ENCODE peak calls at places on chromosomes 12 and 14, in seven cellular contexts. P is trophoblast cell, O is T-cell, E is AG20443, N is AG09309, C is NCI-H460, K is myocyte. M is an unnamed sample.

GRCh38 chr12:116559080-116559329 is 176 bp upstream of the MAP1LC3B2 start:
- DNase-seq in C (no peak), O (peak), N (no peak), P (no peak), K (no peak), E (no peak), M (no peak)

GRCh38 chr14:102568115-102568614 is 24.3 kb upstream of the RCOR1 start:
- DNase-seq in O (peak), P (peak), E (no peak), C (no peak), K (no peak), N (no peak), M (peak)

GRCh38 chr14:93522221-93522620 is 91.5 kb downstream of the UNC79 start:
- DNase-seq in N (no peak), P (peak), O (no peak), E (no peak), K (no peak), C (no peak), M (no peak)

GRCh38 chr12:62865090-62865489 is 69.9 kb downstream of the PPM1H start:
- DNase-seq in K (peak), E (peak), N (no peak), P (no peak), C (no peak), O (no peak), M (no peak)

GRCh38 chr12:22459872-22460490 is 84.4 kb downstream of the C2CD5 start:
- DNase-seq in N (peak), K (peak), C (peak), P (peak), E (peak), O (no peak), M (no peak)

GRCh38 chr12:62762645-62763044 is 172.3 kb downstream of the PPM1H start:
- DNase-seq in C (no peak), P (no peak), O (no peak), E (no peak), K (no peak), N (no peak), M (no peak)

GRCh38 chr14:52112336-52113018 is 43.6 kb upstream of the NID2 start:
- DNase-seq in E (no peak), K (no peak), P (peak), O (no peak), N (no peak), C (peak), M (no peak)

GRCh38 chr14:53807580-53807979 is 149.0 kb downstream of the BMP4 start:
- DNase-seq in N (no peak), P (no peak), C (no peak), K (no peak), E (no peak), O (no peak), M (no peak)

GRCh38 chr12:84599539-84599938 is 313.1 kb downstream of the SLC6A15 start:
- DNase-seq in O (no peak), E (peak), K (peak), N (peak), C (peak), P (no peak), M (no peak)

GRCh38 chr12:102816816-102817434 is 100.1 kb downstream of the PAH start:
- DNase-seq in P (no peak), O (no peak), E (peak), C (peak), K (peak), N (no peak), M (no peak)

GRCh38 chr14:54738009-54738408 is 164.6 kb downstream of the GCH1 start:
- DNase-seq in K (no peak), E (no peak), C (no peak), P (no peak), O (no peak), N (no peak), M (no peak)

GRCh38 chr12:57731411-57732080 is 7.0 kb downstream of the AGAP2 start:
- DNase-seq in P (no peak), C (no peak), N (no peak), O (no peak), K (no peak), E (no peak), M (no peak)

GRCh38 chr14:44846232-44846824 is 115.4 kb downstream of the KLHL28 start:
- DNase-seq in E (peak), P (peak), O (no peak), K (peak), C (peak), N (peak), M (no peak)

GRCh38 chr12:130780880-130781575 is 58.0 kb downstream of the STX2 start:
- DNase-seq in P (no peak), E (no peak), N (no peak), O (no peak), K (no peak), C (no peak), M (no peak)

GRCh38 chr14:59221558-59221957 is 33.1 kb downstream of the DAAM1 start:
- DNase-seq in E (peak), P (no peak), N (no peak), O (no peak), K (peak), C (no peak), M (no peak)

GRCh38 chr12:67422081-67422480 is 152.9 kb downstream of the CAND1 start:
- DNase-seq in C (no peak), N (no peak), E (no peak), K (no peak), O (no peak), P (no peak), M (no peak)

GRCh38 chr14:100410056-100410565 is 87.0 kb downstream of the SLC25A47 start:
- DNase-seq in E (no peak), C (peak), O (no peak), N (no peak), P (no peak), K (no peak), M (no peak)

GRCh38 chr14:39374846-39375245 is 57.4 kb downstream of the FBXO33 start:
- DNase-seq in K (no peak), O (no peak), E (peak), P (no peak), C (no peak), N (peak), M (no peak)

GRCh38 chr12:92551853-92552397 is 150.9 kb upstream of the PLEKHG7 start:
- DNase-seq in K (no peak), N (no peak), P (peak), E (peak), O (no peak), C (no peak), M (no peak)

GRCh38 chr14:105211758-105212089 is 30.6 kb upstream of the NUDT14 start:
- DNase-seq in N (no peak), P (no peak), E (no peak), K (no peak), C (no peak), O (no peak), M (no peak)

GRCh38 chr12:43758247-43758727 is 303 bp downstream of the PUS7L start:
- DNase-seq in K (no peak), N (no peak), E (peak), O (no peak), P (peak), C (peak), M (peak)

GRCh38 chr12:2853626-2854025 is 3.2 kb downstream of the TEX52 start:
- DNase-seq in O (peak), P (peak), K (peak), N (no peak), C (peak), E (peak), M (no peak)

GRCh38 chr12:108640802-108641445 is 7.2 kb upstream of the SELPLG start:
- DNase-seq in N (no peak), O (no peak), E (no peak), K (peak), C (no peak), P (no peak), M (no peak)

GRCh38 chr12:105378821-105379400 is 48.4 kb downstream of the C12orf75 start:
- DNase-seq in P (peak), N (no peak), C (no peak), E (no peak), K (peak), O (no peak), M (no peak)

GRCh38 chr14:24309538-24310386 is at the start of gene LTB4R2:
- DNase-seq in E (no peak), P (no peak), K (no peak), N (no peak), C (no peak), O (no peak), M (no peak)

GRCh38 chr12:15708396-15709070 is 80.7 kb downstream of the EPS8 start:
- DNase-seq in C (no peak), E (no peak), K (no peak), N (no peak), O (no peak), P (no peak), M (no peak)

GRCh38 chr12:120750806-120751205 is 25.2 kb downstream of the ACADS start:
- DNase-seq in E (no peak), C (no peak), O (no peak), K (no peak), N (no peak), P (no peak), M (no peak)

GRCh38 chr14:96806836-96807235 is 9.7 kb downstream of the VRK1 start:
- DNase-seq in P (peak), K (no peak), O (no peak), C (no peak), E (no peak), N (no peak), M (no peak)

GRCh38 chr12:6374781-6375150 is 597 bp downstream of the SCNN1A start:
- DNase-seq in C (no peak), P (no peak), E (no peak), O (no peak), N (no peak), K (no peak), M (no peak)

GRCh38 chr12:108313609-108314331 is 25.3 kb downstream of the CMKLR1 start:
- DNase-seq in E (no peak), C (no peak), P (no peak), N (no peak), K (no peak), O (no peak), M (no peak)

GRCh38 chr12:46933947-46934346 is 108.2 kb upstream of the SLC38A4 start:
- DNase-seq in C (peak), N (peak), K (peak), O (no peak), E (peak), P (no peak), M (no peak)

GRCh38 chr12:104276192-104277131 is 27.1 kb upstream of the EID3 start:
- DNase-seq in K (no peak), O (no peak), E (no peak), P (no peak), C (no peak), N (no peak), M (no peak)

GRCh38 chr14:56271988-56272387 is 153.8 kb downstream of the PELI2 start:
- DNase-seq in N (peak), C (no peak), P (no peak), O (no peak), E (peak), K (peak), M (no peak)

GRCh38 chr12:83388551-83388950 is 701.8 kb downstream of the TMTC2 start:
- DNase-seq in K (no peak), O (no peak), P (no peak), C (no peak), N (no peak), E (no peak), M (no peak)

GRCh38 chr14:59305836-59306555 is 117.5 kb downstream of the DAAM1 start:
- DNase-seq in N (no peak), P (no peak), E (peak), C (no peak), O (no peak), K (no peak), M (no peak)

GRCh38 chr14:69715725-69716482 is 51.0 kb upstream of the SRSF5 start:
- DNase-seq in C (no peak), N (peak), E (peak), K (no peak), O (no peak), P (no peak), M (no peak)

GRCh38 chr14:104436047-104436531 is 143.5 kb upstream of the C14orf180 start:
- DNase-seq in K (peak), N (no peak), E (peak), P (no peak), C (no peak), O (no peak), M (no peak)

GRCh38 chr14:100523131-100523530 is 64.1 kb downstream of the BEGAIN start:
- DNase-seq in E (peak), O (no peak), C (no peak), K (no peak), N (no peak), P (no peak), M (no peak)

M was measured in activated T-helper 2 cell treated with anti-CD3 and anti-CD28 coated beads, Interferon-gamma antibody, Interleukin-2, Interleukin-4, amounts not matched to agents 10 μg/mL and 5 μg/mL and 100 μg/mL, durations not matched to agents 14 hours and 24 hours and 36 hours.